ENCODE peak calls at places on chromosomes 1 and 21, in six cellular contexts. H is Calu3; L is spleen; T is fibroblast of the aortic adventitia; G is coronary artery; O is CD8-positive, alpha-beta T cell. I is an unnamed sample.

GRCh38 chr1:212587304-212588136 is 21.0 kb upstream of the ATF3 start:
- DNase-seq in G (no peak), L (no peak), H (no peak), T (peak; percentile 63), O (no peak), I (no peak)

GRCh38 chr1:31397360-31398095 is 15.5 kb upstream of the SERINC2 start:
- DNase-seq in O (no peak), G (no peak), T (no peak), L (no peak), H (no peak), I (no peak)

GRCh38 chr1:15189692-15190321 is 36.3 kb downstream of the TMEM51 start:
- DNase-seq in G (no peak), L (no peak), T (no peak), O (no peak), H (no peak), I (no peak)

GRCh38 chr1:50724626-50725286 is 235.3 kb downstream of the FAF1 start:
- DNase-seq in G (no peak), L (no peak), H (no peak), O (no peak), T (no peak), I (no peak)

GRCh38 chr21:42125571-42126544 is 54.7 kb downstream of the UMODL1 start:
- DNase-seq in T (peak; percentile 33), L (peak; percentile 70), H (no peak), G (no peak), O (no peak), I (no peak)

GRCh38 chr1:111334169-111334568 is 43.5 kb downstream of the CHIA start:
- DNase-seq in T (peak; percentile 75), O (peak; percentile 54), G (no peak), H (peak; percentile 26), L (peak; percentile 71), I (no peak)

GRCh38 chr1:118115567-118116272 is 69.3 kb downstream of the SPAG17 start:
- DNase-seq in T (peak; percentile 56), L (no peak), G (no peak), O (no peak), H (no peak), I (no peak)

GRCh38 chr1:195462646-195463045 is 1145.6 kb downstream of the KCNT2 start:
- DNase-seq in O (no peak), T (no peak), G (no peak), H (no peak), L (no peak), I (no peak)

GRCh38 chr1:12245116-12245515 is 15.3 kb downstream of the VPS13D start:
- DNase-seq in T (peak; percentile 57), G (no peak), H (no peak), L (no peak), O (no peak), I (no peak)

GRCh38 chr1:211326528-211327340 is at the start of gene TRAF5:
- DNase-seq in O (peak; percentile 53), L (peak; percentile 92), H (peak; percentile 66), T (peak; percentile 59), G (no peak), I (peak; percentile 79)

GRCh38 chr1:17881761-17882160 is 126.6 kb downstream of the ACTL8 start:
- DNase-seq in O (no peak), T (no peak), G (no peak), H (no peak), L (peak; percentile 51), I (no peak)

GRCh38 chr1:95116666-95117206 is 419 bp upstream of the TLCD4 start:
- DNase-seq in G (peak; percentile 77), H (peak; percentile 84), T (peak; percentile 18), L (peak; percentile 84), O (peak; percentile 44), I (peak; percentile 70)

GRCh38 chr1:12180315-12180714 is 13.5 kb downstream of the TNFRSF1B start:
- DNase-seq in O (no peak), H (no peak), T (no peak), L (peak; percentile 94), G (no peak), I (no peak)

GRCh38 chr1:230868736-230869385 is 540 bp upstream of the C1orf198 start:
- DNase-seq in H (peak; percentile 78), T (peak; percentile 46), L (peak; percentile 80), O (peak; percentile 10), G (no peak), I (no peak)

GRCh38 chr1:48870596-48870995 is 93.9 kb upstream of the BEND5 start:
- DNase-seq in O (no peak), T (peak; percentile 21), L (no peak), H (peak; percentile 32), G (no peak), I (no peak)

GRCh38 chr21:29184047-29184446 is 53.6 kb downstream of the MAP3K7CL start:
- DNase-seq in H (no peak), T (no peak), L (no peak), O (no peak), G (no peak), I (no peak)

DNA sequence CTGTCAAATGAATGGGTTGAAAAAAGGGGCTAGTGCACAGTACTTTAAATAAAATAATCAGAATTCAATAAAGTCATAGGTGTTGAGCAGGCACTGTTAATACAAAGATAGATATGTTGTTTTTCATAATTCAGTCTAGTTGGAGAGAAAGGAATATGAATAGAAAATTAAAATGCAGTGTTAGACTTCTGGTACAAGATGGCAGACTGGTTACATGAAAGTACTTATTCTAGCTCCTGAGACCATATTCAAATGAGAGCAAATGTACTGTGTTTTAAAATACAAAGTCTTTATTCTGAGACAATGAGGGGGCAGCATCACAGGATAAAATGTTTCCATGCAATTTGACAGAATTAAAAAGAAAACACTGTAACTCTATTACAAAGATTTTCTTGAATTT is 542.1 kb downstream of the COL11A1 start:
- DNase-seq in H (no peak), L (no peak), T (no peak), O (no peak), G (no peak), I (no peak)
- TF ChIP-seq CTCF in H (no peak), L (no peak), T (no peak), O (no peak), G (no peak), I (no peak)

GRCh38 chr1:39655578-39656268 is 16.2 kb downstream of the NT5C1A start:
- DNase-seq in H (no peak), L (no peak), O (no peak), T (no peak), G (no peak), I (no peak)
- TF ChIP-seq CTCF in H (no peak), L (no peak), O (no peak), T (no peak), G (no peak), I (no peak)

GRCh38 chr21:15679630-15680029 is 50.2 kb upstream of the USP25 start:
- DNase-seq in L (no peak), G (no peak), O (no peak), H (no peak), T (no peak), I (no peak)
- TF ChIP-seq CTCF in L (no peak), G (no peak), O (no peak), H (no peak), T (no peak), I (no peak)

DNA sequence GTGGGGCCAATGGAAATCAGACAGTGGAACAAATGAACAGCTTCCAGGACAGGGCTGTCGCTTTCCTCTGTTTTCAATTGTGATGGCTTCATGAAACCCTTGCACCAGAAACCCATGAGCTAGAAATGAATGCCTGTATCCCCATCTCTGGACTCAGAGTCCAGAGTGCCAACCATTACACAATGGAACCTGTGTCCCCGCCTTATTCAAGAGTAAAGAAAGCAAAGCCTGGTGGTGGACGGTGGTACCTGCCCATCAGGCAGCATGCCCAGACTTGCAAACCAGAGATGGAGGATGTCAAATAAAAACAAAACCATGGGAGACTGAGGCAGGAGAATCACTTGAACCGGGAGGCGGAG is 4.4 kb upstream of the CAPN2 start:
- DNase-seq in T (no peak), L (no peak), O (no peak), G (no peak), H (peak; percentile 67), I (no peak)
- TF ChIP-seq CTCF in T (peak; percentile 41), L (no peak), O (no peak), G (no peak), H (peak; percentile 46), I (peak; percentile 50)

DNA sequence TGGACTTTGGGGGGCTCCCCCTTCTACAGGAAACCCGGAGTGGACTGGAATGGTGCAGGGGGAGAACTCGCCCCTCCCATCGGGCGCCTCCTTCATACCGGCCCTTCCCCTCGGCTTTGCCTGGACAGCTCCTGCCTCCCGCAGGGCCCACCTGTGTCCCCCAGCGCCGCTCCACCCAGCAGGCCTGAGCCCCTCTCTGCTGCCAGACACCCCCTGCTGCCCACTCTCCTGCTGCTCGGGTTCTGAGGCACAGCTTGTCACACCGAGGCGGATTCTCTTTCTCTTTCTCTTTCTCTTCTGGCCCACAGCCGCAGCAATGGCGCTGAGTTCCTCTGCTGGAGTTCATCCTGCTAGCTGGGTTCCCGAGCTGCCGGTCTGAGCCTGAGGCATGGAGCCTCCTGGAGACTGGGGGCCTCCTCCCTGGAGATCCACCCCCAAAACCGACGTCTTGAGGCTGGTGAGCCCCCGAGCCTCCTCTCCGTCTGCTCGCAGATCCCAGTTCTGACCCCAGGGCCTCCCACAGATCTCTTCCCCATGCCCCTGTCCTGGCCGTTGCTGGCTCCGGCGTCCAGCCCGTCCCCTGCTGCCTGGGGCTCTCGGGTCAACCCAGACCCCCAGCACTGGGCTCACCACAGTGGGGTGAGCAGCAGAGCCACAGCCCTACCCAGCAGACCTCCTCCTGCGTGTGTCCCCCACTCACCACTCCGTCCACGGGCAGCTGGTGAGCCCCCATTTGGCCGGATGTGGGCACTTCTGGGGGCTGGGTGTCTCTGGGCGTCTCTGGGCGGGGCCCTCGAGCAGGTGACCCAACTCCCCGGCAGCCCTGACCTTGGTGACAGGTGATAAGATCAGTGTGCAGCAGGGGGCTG is at the start of gene TNFRSF14:
- DNase-seq in O (peak; percentile 72), T (peak; percentile 54), L (peak; percentile 94), H (peak; percentile 29), G (no peak), I (no peak)
- TF ChIP-seq CTCF in O (peak; percentile 19), T (peak; percentile 33), L (no peak), H (no peak), G (no peak), I (no peak)

DNA sequence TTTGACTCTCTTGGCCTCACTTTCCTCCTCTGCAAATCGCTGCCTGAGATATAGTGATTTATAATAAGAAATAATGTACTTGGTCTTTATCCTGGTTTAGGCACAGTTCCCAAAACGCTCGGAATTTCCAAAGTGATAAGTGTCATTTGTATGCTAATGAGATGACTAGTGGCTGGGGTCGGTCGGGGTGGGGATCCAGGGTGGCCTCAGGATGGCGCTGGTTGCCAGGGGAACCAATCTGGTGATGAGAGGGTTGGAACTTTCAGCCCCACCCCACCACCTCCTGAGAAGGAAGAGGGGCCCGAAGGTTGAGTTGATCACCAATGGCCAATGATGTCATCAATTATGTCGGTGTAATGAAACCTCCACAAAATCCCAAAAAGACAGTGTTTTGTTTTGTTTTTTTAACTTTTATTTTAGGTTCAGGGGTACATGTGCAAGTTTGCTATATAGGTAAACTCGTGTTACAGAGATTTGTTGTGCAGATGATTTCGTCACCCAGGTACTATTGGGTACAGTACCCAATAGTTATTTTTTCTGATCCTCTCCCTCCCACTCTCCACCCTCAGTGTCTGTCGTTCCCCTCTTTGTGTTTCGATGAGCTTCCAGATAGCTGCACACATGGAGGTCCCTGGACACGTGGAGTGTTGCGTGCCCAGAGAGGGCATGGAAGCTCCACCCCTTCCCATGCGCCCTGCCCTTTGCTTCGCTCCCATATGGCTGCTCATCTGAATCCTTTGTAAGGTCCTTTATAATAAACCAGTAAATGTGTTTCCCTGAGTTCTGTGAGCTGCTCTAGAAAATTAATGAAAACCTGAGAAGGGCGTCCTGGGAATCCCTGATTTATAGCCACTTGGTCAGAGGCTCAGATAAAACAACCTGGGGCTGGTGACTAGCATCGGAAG is 97.2 kb downstream of the KCNN3 start:
- DNase-seq in G (no peak), T (no peak), O (peak; percentile 35), H (no peak), L (peak; percentile 43), I (no peak)
- TF ChIP-seq CTCF in G (no peak), T (no peak), O (peak; percentile 28), H (no peak), L (no peak), I (no peak)

I was measured in type B pancreatic cell.